ENCODE peak calls at places on chromosomes 6 and 20, in five cellular contexts. N is endothelial cell; I is NCI-H2081; G is T follicular helper cell; D is activated CD4-positive, alpha-beta T cell treated with anti-CD3 and anti-CD28 coated beads for 48 hours. O is an unnamed sample.

GRCh38 chr6:40999498-41000070 is 39.4 kb downstream of the UNC5CL start:
- DNase-seq in N (peak), I (no peak), G (no peak), D (peak), O (no peak)

GRCh38 chr6:33324139-33324538 is 6.6 kb upstream of the ZBTB22 start:
- DNase-seq in N (no peak), I (no peak), G (no peak), D (no peak), O (no peak)

GRCh38 chr6:33620584-33621395 is at the start of gene ITPR3:
- DNase-seq in N (peak), I (peak), G (peak), D (peak), O (no peak)

GRCh38 chr6:110039996-110040383 is 61.9 kb downstream of the GPR6 start:
- DNase-seq in N (peak), I (peak), G (no peak), D (peak), O (no peak)

GRCh38 chr6:17212541-17213371 is 68.4 kb upstream of the RBM24 start:
- DNase-seq in N (no peak), I (peak), G (no peak), D (no peak), O (no peak)

GRCh38 chr6:144283781-144284473 is 1.2 kb upstream of the UTRN start:
- DNase-seq in N (no peak), I (no peak), G (no peak), D (no peak), O (no peak)

GRCh38 chr6:99099243-99099642 is 151.5 kb upstream of the FBXL4 start:
- DNase-seq in N (no peak), I (no peak), G (no peak), D (no peak), O (no peak)

GRCh38 chr6:30618270-30618787 is 689 bp downstream of the MRPS18B start:
- DNase-seq in N (no peak), I (no peak), G (no peak), D (no peak), O (no peak)

GRCh38 chr6:127547215-127547614 is 28.1 kb upstream of the MTCL3 start:
- DNase-seq in N (peak), I (no peak), G (no peak), D (peak), O (no peak)

GRCh38 chr6:3735029-3735605 is 16.4 kb downstream of the PXDC1 start:
- DNase-seq in N (no peak), I (no peak), G (no peak), D (no peak), O (no peak)

GRCh38 chr20:10573273-10573950 is 100.4 kb downstream of the JAG1 start:
- DNase-seq in N (no peak), I (no peak), G (no peak), D (no peak), O (no peak)

GRCh38 chr6:122673345-122673961 is 63.2 kb downstream of the PKIB start:
- DNase-seq in N (no peak), I (no peak), G (no peak), D (no peak), O (no peak)

GRCh38 chr6:165695736-165696515 is 32.9 kb upstream of the PDE10A start:
- DNase-seq in N (no peak), I (no peak), G (no peak), D (no peak), O (no peak)

GRCh38 chr6:17220040-17220439 is 61.1 kb upstream of the RBM24 start:
- DNase-seq in N (no peak), I (no peak), G (no peak), D (no peak), O (no peak)

GRCh38 chr6:144646066-144646800 is 361.1 kb downstream of the UTRN start:
- DNase-seq in N (no peak), I (no peak), G (no peak), D (no peak), O (no peak)

GRCh38 chr20:12199703-12200102 is 282.0 kb downstream of the BTBD3 start:
- DNase-seq in N (no peak), I (no peak), G (no peak), D (no peak), O (no peak)

GRCh38 chr6:89022747-89023289 is 57.7 kb upstream of the PNRC1 start:
- DNase-seq in N (no peak), I (no peak), G (no peak), D (no peak), O (no peak)

GRCh38 chr6:28603920-28604319 is 78.2 kb downstream of the GPX5 start:
- DNase-seq in N (no peak), I (no peak), G (no peak), D (no peak), O (no peak)

GRCh38 chr6:882084-882598 is 189.2 kb upstream of the EXOC2 start:
- DNase-seq in N (no peak), I (no peak), G (no peak), D (no peak), O (no peak)

GRCh38 chr6:44007818-44008660 is 119.2 kb downstream of the MRPL14 start:
- DNase-seq in N (no peak), I (no peak), G (no peak), D (no peak), O (no peak)

GRCh38 chr6:121497869-121498462 is 62.5 kb downstream of the GJA1 start:
- DNase-seq in N (no peak), I (no peak), G (no peak), D (no peak), O (no peak)

GRCh38 chr6:20198764-20199174 is 13.5 kb downstream of the MBOAT1 start:
- DNase-seq in N (no peak), I (no peak), G (no peak), D (no peak), O (no peak)

GRCh38 chr6:108875161-108875555 is 26.9 kb downstream of the ARMC2 start:
- DNase-seq in N (no peak), I (no peak), G (no peak), D (no peak), O (no peak)

GRCh38 chr20:40744494-40745175 is 55.6 kb upstream of the MAFB start:
- DNase-seq in N (no peak), I (no peak), G (no peak), D (no peak), O (no peak)

GRCh38 chr6:170049641-170050491 is 241.0 kb downstream of the DLL1 start:
- DNase-seq in N (no peak), I (no peak), G (no peak), D (no peak), O (no peak)

GRCh38 chr20:33578510-33578909 is 83.6 kb upstream of the C20orf144 start:
- DNase-seq in N (no peak), I (no peak), G (no peak), D (no peak), O (no peak)

GRCh38 chr6:17474289-17474688 is 80.9 kb downstream of the CAP2 start:
- DNase-seq in N (no peak), I (no peak), G (no peak), D (no peak), O (no peak)

GRCh38 chr20:50992733-50993457 is 30.0 kb downstream of the KCNG1 start:
- DNase-seq in N (peak), I (peak), G (no peak), D (peak), O (no peak)

GRCh38 chr20:51563597-51564332 is 21.2 kb upstream of the NFATC2 start:
- DNase-seq in N (peak), I (no peak), G (no peak), D (peak), O (no peak)